ENCODE peak calls at places on chromosomes 12 and 14, in four cellular contexts. One of them, this sample, is unnamed.
A peak's percentile ranks its signal among the peaks of the same experiment; 100 is the strongest.

GRCh38 chr12:121217066-121217465 is 7.1 kb downstream of the P2RX4 start:
- DNase-seq in ovary: no peak
- DNase-seq in right cardiac atrium: no peak
- DNase-seq in neural progenitor cell: no peak
- DNase-seq in this sample: no peak

GRCh38 chr12:47033081-47033480 is 46.3 kb upstream of the PCED1B start:
- DNase-seq in neural progenitor cell: no peak
- DNase-seq in ovary: peak; percentile 39
- DNase-seq in right cardiac atrium: peak; percentile 41
- DNase-seq in this sample: peak; percentile 61

GRCh38 chr12:57135939-57136338 is 7.7 kb downstream of the LRP1 start:
- DNase-seq in right cardiac atrium: peak; percentile 83
- DNase-seq in ovary: peak; percentile 84
- DNase-seq in neural progenitor cell: peak; percentile 65
- DNase-seq in this sample: peak; percentile 84

GRCh38 chr12:3168775-3169221 is 91.6 kb downstream of the TSPAN9 start:
- DNase-seq in ovary: no peak
- DNase-seq in right cardiac atrium: no peak
- DNase-seq in neural progenitor cell: no peak
- DNase-seq in this sample: peak; percentile 81

GRCh38 chr12:11998944-11999315 is 71.8 kb upstream of the BCL2L14 start:
- DNase-seq in right cardiac atrium: no peak
- DNase-seq in ovary: no peak
- DNase-seq in neural progenitor cell: no peak
- DNase-seq in this sample: no peak

GRCh38 chr14:96053600-96054381 is 14.6 kb downstream of the C14orf132 start:
- DNase-seq in neural progenitor cell: no peak
- DNase-seq in right cardiac atrium: peak; percentile 52
- DNase-seq in ovary: no peak
- DNase-seq in this sample: no peak

GRCh38 chr12:87809916-87810315 is 219.3 kb downstream of the C12orf50 start:
- DNase-seq in right cardiac atrium: no peak
- DNase-seq in ovary: no peak
- DNase-seq in neural progenitor cell: no peak
- DNase-seq in this sample: no peak

GRCh38 chr14:73295198-73295796 is 58.0 kb downstream of the PAPLN start:
- DNase-seq in ovary: no peak
- DNase-seq in right cardiac atrium: no peak
- DNase-seq in neural progenitor cell: peak; percentile 65
- DNase-seq in this sample: no peak

GRCh38 chr12:84694111-84694510 is 218.5 kb downstream of the SLC6A15 start:
- DNase-seq in ovary: no peak
- DNase-seq in right cardiac atrium: no peak
- DNase-seq in neural progenitor cell: no peak
- DNase-seq in this sample: no peak

GRCh38 chr12:68831272-68831671 is 23.3 kb downstream of the MDM2 start:
- DNase-seq in ovary: no peak
- DNase-seq in right cardiac atrium: no peak
- DNase-seq in neural progenitor cell: peak; percentile 8
- DNase-seq in this sample: no peak

GRCh38 chr14:104724407-104724980 is 465 bp downstream of the ADSS1 start:
- DNase-seq in ovary: peak; percentile 67
- DNase-seq in right cardiac atrium: peak; percentile 79
- DNase-seq in neural progenitor cell: no peak
- DNase-seq in this sample: peak; percentile 90

GRCh38 chr12:47717443-47718193 is 7.7 kb downstream of the ENDOU start:
- DNase-seq in ovary: peak; percentile 74
- DNase-seq in neural progenitor cell: peak; percentile 87
- DNase-seq in right cardiac atrium: peak; percentile 88
- DNase-seq in this sample: peak; percentile 90

GRCh38 chr12:4148418-4149056 is 125.0 kb upstream of the CCND2 start:
- DNase-seq in ovary: no peak
- DNase-seq in neural progenitor cell: no peak
- DNase-seq in right cardiac atrium: peak; percentile 38
- DNase-seq in this sample: peak; percentile 92

GRCh38 chr14:55399183-55399582 is 12.4 kb downstream of the ATG14 start:
- DNase-seq in neural progenitor cell: no peak
- DNase-seq in right cardiac atrium: no peak
- DNase-seq in ovary: no peak
- DNase-seq in this sample: no peak

GRCh38 chr14:47536341-47536740 is 139.1 kb downstream of the MDGA2 start:
- DNase-seq in ovary: no peak
- DNase-seq in right cardiac atrium: no peak
- DNase-seq in neural progenitor cell: no peak
- DNase-seq in this sample: no peak

GRCh38 chr14:59321184-59321952 is 132.9 kb downstream of the DAAM1 start:
- DNase-seq in right cardiac atrium: no peak
- DNase-seq in neural progenitor cell: no peak
- DNase-seq in ovary: no peak
- DNase-seq in this sample: no peak

GRCh38 chr14:85514487-85514886 is 15.5 kb upstream of the FLRT2 start:
- DNase-seq in ovary: no peak
- DNase-seq in neural progenitor cell: no peak
- DNase-seq in right cardiac atrium: no peak
- DNase-seq in this sample: no peak

GRCh38 chr14:100106260-100106659 is 41.0 kb downstream of the EVL start:
- DNase-seq in right cardiac atrium: no peak
- DNase-seq in ovary: no peak
- DNase-seq in neural progenitor cell: no peak
- DNase-seq in this sample: peak; percentile 3

GRCh38 chr12:44101470-44101869 is 265.6 kb downstream of the TMEM117 start:
- DNase-seq in ovary: no peak
- DNase-seq in right cardiac atrium: no peak
- DNase-seq in neural progenitor cell: no peak
- DNase-seq in this sample: no peak

GRCh38 chr12:28222081-28222700 is 31.9 kb downstream of the CCDC91 start:
- DNase-seq in ovary: no peak
- DNase-seq in right cardiac atrium: no peak
- DNase-seq in neural progenitor cell: no peak
- DNase-seq in this sample: peak; percentile 53

GRCh38 chr14:58752782-58753181 is 115.0 kb downstream of the DACT1 start:
- DNase-seq in neural progenitor cell: no peak
- DNase-seq in ovary: peak; percentile 69
- DNase-seq in right cardiac atrium: peak; percentile 88
- DNase-seq in this sample: peak; percentile 93

GRCh38 chr12:79658221-79658620 is 32.5 kb downstream of the PAWR start:
- DNase-seq in right cardiac atrium: no peak
- DNase-seq in neural progenitor cell: no peak
- DNase-seq in ovary: no peak
- DNase-seq in this sample: no peak

GRCh38 chr12:11486623-11487444 is 91.5 kb upstream of the PRB2 start:
- DNase-seq in right cardiac atrium: peak; percentile 80
- DNase-seq in ovary: peak; percentile 59
- DNase-seq in neural progenitor cell: peak; percentile 93
- DNase-seq in this sample: peak; percentile 82

GRCh38 chr12:674272-674781 is 11.1 kb upstream of the NINJ2 start:
- DNase-seq in neural progenitor cell: no peak
- DNase-seq in right cardiac atrium: no peak
- DNase-seq in ovary: no peak
- DNase-seq in this sample: no peak

GRCh38 chr12:65125975-65126374 is 4.9 kb upstream of the WIF1 start:
- DNase-seq in ovary: no peak
- DNase-seq in right cardiac atrium: no peak
- DNase-seq in neural progenitor cell: no peak
- DNase-seq in this sample: no peak

GRCh38 chr12:103735291-103735690 is 105.7 kb downstream of the NT5DC3 start:
- DNase-seq in neural progenitor cell: no peak
- DNase-seq in ovary: no peak
- DNase-seq in right cardiac atrium: no peak
- DNase-seq in this sample: no peak

GRCh38 chr14:102928412-102929348 is 6.2 kb downstream of the AMN start:
- DNase-seq in neural progenitor cell: peak; percentile 91
- DNase-seq in ovary: peak; percentile 67
- DNase-seq in right cardiac atrium: peak; percentile 68
- DNase-seq in this sample: peak; percentile 94

GRCh38 chr12:13425766-13426165 is 229.2 kb downstream of the EMP1 start:
- DNase-seq in right cardiac atrium: no peak
- DNase-seq in neural progenitor cell: no peak
- DNase-seq in ovary: no peak
- DNase-seq in this sample: no peak

GRCh38 chr12:7716391-7716790 is 5.2 kb downstream of the DPPA3 start:
- DNase-seq in ovary: no peak
- DNase-seq in right cardiac atrium: no peak
- DNase-seq in neural progenitor cell: peak; percentile 63
- DNase-seq in this sample: no peak

GRCh38 chr12:107761502-107761904 is 566 bp upstream of the PRDM4 start:
- DNase-seq in right cardiac atrium: no peak
- DNase-seq in neural progenitor cell: peak; percentile 49
- DNase-seq in ovary: no peak
- DNase-seq in this sample: no peak

GRCh38 chr12:74747305-74747704 is 209.7 kb downstream of the ATXN7L3B start:
- DNase-seq in right cardiac atrium: no peak
- DNase-seq in neural progenitor cell: no peak
- DNase-seq in ovary: no peak
- DNase-seq in this sample: no peak

GRCh38 chr12:71870409-71870808 is 30.9 kb downstream of the TBC1D15 start:
- DNase-seq in ovary: no peak
- DNase-seq in right cardiac atrium: no peak
- DNase-seq in neural progenitor cell: no peak
- DNase-seq in this sample: no peak

GRCh38 chr12:80857311-80857710 is 80.4 kb downstream of the LIN7A start:
- DNase-seq in neural progenitor cell: no peak
- DNase-seq in right cardiac atrium: no peak
- DNase-seq in ovary: no peak
- DNase-seq in this sample: no peak

GRCh38 chr12:68334136-68334535 is 2.0 kb upstream of the MDM1 start:
- DNase-seq in neural progenitor cell: peak; percentile 36
- DNase-seq in right cardiac atrium: no peak
- DNase-seq in ovary: no peak
- DNase-seq in this sample: no peak

GRCh38 chr12:3000548-3001275 is 41.5 kb downstream of the TEAD4 start:
- DNase-seq in neural progenitor cell: peak; percentile 33
- DNase-seq in right cardiac atrium: no peak
- DNase-seq in ovary: no peak
- DNase-seq in this sample: no peak

This sample was measured in kidney.